ENCODE peak calls at places on chromosomes 2 and 18, in five cellular contexts. G is heart right ventricle; J is stomach; S is CD8-positive, alpha-beta T cell; M is gastrocnemius medialis. N is an unnamed sample. For H3K27me3 and H3K36me3, the result is how much of the 10 kb centered on the place peaks cover.

GRCh38 chr18:48893061-48893558 is 57.7 kb downstream of the SMAD7 start:
- DNase-seq in J (no peak), S (no peak), M (no peak), G (no peak), N (no peak)

GRCh38 chr2:178700922-178701342 is 106.3 kb downstream of the TTN start:
- DNase-seq in J (no peak), G (no peak), M (no peak), S (no peak), N (peak)

GRCh38 chr2:212147921-212148513 is 390.6 kb downstream of the ERBB4 start:
- DNase-seq in G (no peak), S (no peak), J (no peak), M (no peak), N (no peak)

GRCh38 chr18:46319793-46320192 is 215.6 kb downstream of the HAUS1 start:
- DNase-seq in M (no peak), S (no peak), J (no peak), G (no peak), N (no peak)

GRCh38 chr2:174051741-174052638 is 86.8 kb upstream of the SP3 start:
- DNase-seq in G (no peak), J (peak), M (no peak), S (no peak), N (no peak)

GRCh38 chr2:27091746-27092695 is 5.4 kb downstream of the KHK start:
- DNase-seq in S (no peak), J (no peak), G (no peak), M (no peak), N (no peak)

GRCh38 chr2:38554973-38555595 is 47.6 kb downstream of the HNRNPLL start:
- DNase-seq in M (no peak), G (no peak), J (no peak), S (no peak), N (no peak)

GRCh38 chr2:47269316-47270232 is 114.5 kb upstream of the STPG4 start:
- DNase-seq in S (no peak), J (peak), G (peak), M (peak), N (no peak)

GRCh38 chr2:18740428-18740827 is 151.1 kb upstream of the NT5C1B start:
- DNase-seq in S (no peak), J (no peak), G (peak), M (no peak), N (no peak)

GRCh38 chr2:96564026-96564425 is 27.5 kb downstream of the ARID5A start:
- DNase-seq in J (no peak), M (no peak), G (no peak), S (no peak), N (no peak)

GRCh38 chr18:73577365-73577764 is 570.3 kb downstream of the FBXO15 start:
- DNase-seq in J (no peak), S (no peak), M (no peak), G (no peak), N (no peak)

GRCh38 chr2:14297340-14297739 is 335.2 kb upstream of the LRATD1 start:
- DNase-seq in M (no peak), G (no peak), S (no peak), J (no peak), N (no peak)

GRCh38 chr2:23381084-23381483 is 3.9 kb upstream of the KLHL29 start:
- DNase-seq in S (no peak), G (no peak), M (peak), J (peak), N (no peak)

GRCh38 chr18:22174341-22175148 is 5.2 kb downstream of the GATA6 start:
- DNase-seq in J (no peak), G (no peak), S (no peak), M (no peak), N (no peak)

GRCh38 chr2:241702405-241703127 is 727 bp downstream of the ING5 start:
- DNase-seq in G (peak), J (peak), S (peak), M (peak), N (peak)

GRCh38 chr2:154263206-154263605 is 391.5 kb downstream of the GALNT13 start:
- DNase-seq in J (no peak), S (no peak), G (no peak), M (no peak), N (no peak)

GRCh38 chr2:63622751-63623150 is 34.0 kb downstream of the MDH1 start:
- DNase-seq in S (no peak), G (no peak), M (no peak), J (no peak), N (no peak)

GRCh38 chr2:144939590-144939989 is 419.7 kb upstream of the ZEB2 start:
- DNase-seq in M (no peak), S (no peak), G (no peak), J (no peak), N (no peak)

GRCh38 chr2:238265605-238266004 is 22.8 kb downstream of the PER2 start:
- DNase-seq in G (no peak), J (no peak), M (no peak), S (no peak), N (no peak)

GRCh38 chr2:1591978-1592907 is 152.1 kb downstream of the PXDN start:
- DNase-seq in G (peak), S (no peak), M (peak), J (no peak), N (peak)

GRCh38 chr18:6571239-6571602 is 156.5 kb upstream of the L3MBTL4 start:
- DNase-seq in J (no peak), S (no peak), M (no peak), G (no peak), N (no peak)

GRCh38 chr2:73946666-73947065 is 20.0 kb downstream of the DGUOK start:
- DNase-seq in M (no peak), G (no peak), S (no peak), J (no peak), N (no peak)

GRCh38 chr2:164933751-164934189 is 21.6 kb downstream of the SLC38A11 start:
- DNase-seq in M (no peak), J (no peak), S (no peak), G (no peak), N (no peak)

GRCh38 chr18:73975266-73975665 is 172.4 kb downstream of the FBXO15 start:
- DNase-seq in M (no peak), J (no peak), G (no peak), S (no peak), N (no peak)

GRCh38 chr2:96685592-96686459 is 43.3 kb downstream of the FER1L5 start:
- DNase-seq in J (no peak), S (no peak), M (no peak), G (no peak), N (peak)

GRCh38 chr2:128654404-128654803 is 335.7 kb upstream of the HS6ST1 start:
- DNase-seq in G (no peak), M (peak), J (no peak), S (no peak), N (no peak)

GRCh38 chr2:53670351-53670750 is 97.3 kb upstream of the CHAC2 start:
- DNase-seq in G (no peak), J (no peak), S (no peak), M (no peak), N (no peak)

GRCh38 chr2:39289609-39290008 is 45.8 kb upstream of the CDKL4 start:
- DNase-seq in S (no peak), J (no peak), M (no peak), G (no peak), N (no peak)

GRCh38 chr2:238285653-238286082 is 2.7 kb downstream of the PER2 start:
- DNase-seq in J (peak), M (peak), S (no peak), G (peak), N (no peak)

GRCh38 chr18:61589053-61589723 is 256.0 kb downstream of the CDH20 start:
- DNase-seq in G (no peak), S (no peak), J (no peak), M (no peak), N (no peak)

GRCh38 chr2:1721706-1722483 is 22.4 kb downstream of the PXDN start:
- DNase-seq in G (no peak), M (no peak), S (no peak), J (no peak), N (no peak)

GRCh38 chr18:41126541-41127235 is 828.3 kb upstream of the PIK3C3 start:
- DNase-seq in M (no peak), S (no peak), J (no peak), G (no peak), N (no peak)

GRCh38 chr18:32317651-32318050 is 127.8 kb downstream of the MEP1B start:
- DNase-seq in M (no peak), G (no peak), S (no peak), J (no peak), N (no peak)

GRCh38 chr18:37561986-37562385 is 3.6 kb downstream of the CELF4 start:
- DNase-seq in J (no peak), M (no peak), G (no peak), S (no peak), N (no peak)

GRCh38 chr2:215878476-215879063 is 134.8 kb downstream of the MREG start:
- DNase-seq in M (no peak), S (no peak), J (no peak), G (no peak), N (no peak)

GRCh38 chr2:42328148-42328833 is 32.7 kb downstream of the COX7A2L start:
- DNase-seq in M (no peak), S (no peak), G (no peak), J (no peak), N (no peak)

GRCh38 chr2:223860809-223861738 is 23.7 kb upstream of the AP1S3 start:
- DNase-seq in G (no peak), M (no peak), J (peak), S (no peak), N (no peak)

GRCh38 chr2:20282916-20283592 is 58.1 kb upstream of the SDC1 start:
- DNase-seq in J (peak), G (peak), S (no peak), M (no peak), N (no peak)

GRCh38 chr2:236164201-236164982 is 3.8 kb downstream of the GBX2 start:
- DNase-seq in G (no peak), M (no peak), J (no peak), S (no peak), N (no peak)
- H3K27me3 ChIP-seq in G (half or more), M (half or more), J (half or more), S (under half), N (half or more)

DNA sequence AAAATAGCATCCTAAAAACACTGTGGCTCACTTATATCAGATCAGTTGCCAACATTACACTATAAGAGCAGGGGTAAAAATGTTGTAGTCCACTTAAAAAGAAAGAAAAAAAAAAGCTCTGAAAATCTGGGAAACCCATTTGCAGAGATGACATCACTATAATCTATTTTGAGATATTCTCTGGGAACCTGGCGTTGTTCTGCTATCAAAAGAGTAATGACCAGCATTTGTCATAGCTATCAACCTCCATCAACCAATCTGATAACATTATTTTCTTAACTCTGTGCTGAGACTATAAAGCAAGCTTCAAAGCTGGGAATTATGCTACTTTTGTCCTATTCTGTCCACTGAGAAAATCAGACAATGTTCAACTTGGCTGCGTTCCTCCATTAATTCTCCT is 107.6 kb downstream of the STK39 start:
- DNase-seq in M (no peak), G (no peak), J (no peak), S (no peak), N (no peak)
- H3K36me3 ChIP-seq in M (under half), G (under half), J (under half), S (under half), N (under half)

DNA sequence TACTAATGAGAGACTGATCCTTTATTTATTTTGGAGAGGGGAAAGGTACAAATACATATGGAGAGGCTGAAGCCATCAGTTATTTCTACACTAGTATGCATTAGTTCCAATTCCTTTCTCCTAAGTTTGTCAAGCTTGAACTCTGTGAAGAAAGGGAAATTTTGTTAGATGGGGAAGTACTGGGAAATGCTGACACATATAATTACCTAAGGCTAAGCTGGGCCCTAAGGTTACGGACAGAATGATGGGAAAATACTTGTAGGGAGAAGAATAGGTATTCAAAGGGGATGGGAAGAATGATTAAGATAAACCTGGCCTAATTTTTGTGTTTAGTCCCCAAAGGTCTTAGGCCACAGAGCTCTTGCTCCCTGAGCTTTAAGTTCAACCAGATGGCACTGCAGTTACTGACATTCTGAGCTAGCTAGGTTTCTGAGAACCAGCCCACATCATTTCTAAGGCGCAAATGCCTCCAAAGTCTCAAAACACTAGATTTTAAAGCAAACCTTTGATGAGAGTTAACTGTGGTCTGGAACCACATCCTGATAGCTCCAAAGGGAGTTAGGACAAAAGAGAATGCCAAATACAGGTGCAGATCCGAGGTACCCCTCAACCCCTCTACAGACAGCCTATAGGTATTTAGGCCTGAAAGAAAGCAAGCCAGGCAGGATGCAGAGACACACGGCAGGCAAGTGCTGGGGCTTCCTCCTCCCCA is 2.7 kb downstream of the TMEM163 start:
- DNase-seq in J (no peak), S (no peak), G (no peak), M (no peak), N (no peak)
- H3K27me3 ChIP-seq in J (half or more), S (under half), G (half or more), M (half or more), N (half or more)

DNA sequence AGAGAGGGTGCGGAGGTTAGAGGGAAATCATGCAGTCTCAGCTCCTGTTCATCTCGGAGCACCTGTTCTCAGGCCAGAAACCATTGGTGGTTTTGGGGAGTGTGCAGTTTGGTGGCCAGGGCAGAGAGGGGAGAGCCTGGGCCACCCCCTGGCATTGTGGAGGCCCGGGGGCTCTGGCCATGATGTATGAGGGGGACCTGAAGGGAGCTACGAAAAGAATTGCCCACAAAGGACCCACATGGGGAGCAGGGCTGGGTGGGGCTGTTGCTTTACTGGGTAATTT is 87.7 kb downstream of the DGKD start:
- DNase-seq in S (no peak), M (peak), G (no peak), J (no peak), N (no peak)
- H3K36me3 ChIP-seq in S (half or more), M (under half), G (under half), J (half or more), N (under half)

DNA sequence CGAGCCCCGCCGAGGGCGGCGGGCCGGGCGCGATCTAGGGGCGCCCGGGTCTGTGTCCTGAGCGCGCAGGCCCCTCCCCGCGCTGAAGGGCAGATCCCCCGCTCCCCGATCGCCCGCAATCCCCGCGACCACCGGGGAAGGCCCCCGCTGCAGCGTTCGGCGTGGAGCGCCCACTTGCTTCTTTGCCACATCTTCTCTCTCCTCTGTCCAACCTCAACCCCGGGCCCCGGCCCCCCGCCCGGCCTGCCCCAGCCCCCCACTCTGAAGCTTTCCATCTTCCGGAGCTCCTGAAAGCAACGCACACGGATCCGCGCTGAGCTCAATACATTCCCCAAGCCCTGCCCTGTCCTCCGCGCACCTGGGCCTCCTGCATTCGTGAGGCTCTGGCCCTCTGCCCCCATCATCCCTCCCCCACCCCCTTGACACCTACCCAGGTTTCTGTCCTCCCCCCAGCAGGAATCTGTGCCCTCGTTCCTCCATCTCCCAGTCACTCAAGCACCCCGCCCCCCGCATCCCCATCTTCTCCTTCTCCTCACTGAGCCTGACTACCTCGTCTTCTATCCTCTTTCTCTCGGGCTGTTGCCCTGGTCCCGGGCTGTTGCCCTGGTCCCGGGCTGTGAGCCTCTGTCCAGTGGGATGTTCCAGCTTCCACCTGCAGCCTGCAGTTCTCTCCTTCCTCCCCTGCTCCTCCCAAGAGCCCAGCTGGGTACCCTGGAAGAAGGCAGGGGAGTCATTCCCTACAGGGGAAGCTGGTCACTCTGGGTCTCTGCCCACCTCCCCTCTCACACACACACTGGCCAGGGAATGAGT is 7.8 kb downstream of the SPEG start:
- DNase-seq in J (no peak), M (no peak), G (no peak), S (no peak), N (no peak)
- H3K27me3 ChIP-seq in J (half or more), M (under half), G (under half), S (under half), N (under half)